ENCODE peak calls at places on chromosomes 7 and 10, in four cellular contexts. S is H9, T is IMR-90, M is H1. L is an unnamed sample.

GRCh38 chr10:44911951-44912350 is 814 bp downstream of the TMEM72 start:
- DNase-seq in S (no peak), M (no peak), T (no peak), L (no peak)

GRCh38 chr10:117499248-117500105 is 43.1 kb upstream of the EMX2 start:
- DNase-seq in S (no peak), T (no peak), M (no peak), L (no peak)

GRCh38 chr10:13268310-13268709 is 31.6 kb downstream of the PHYH start:
- DNase-seq in M (no peak), T (no peak), S (no peak), L (no peak)

GRCh38 chr7:47371317-47371716 is 210.6 kb downstream of the TNS3 start:
- DNase-seq in T (no peak), M (no peak), S (no peak), L (no peak)

GRCh38 chr10:52965938-52966401 is 193.4 kb upstream of the MBL2 start:
- DNase-seq in S (no peak), M (peak; percentile 53), T (no peak), L (peak; percentile 76)

GRCh38 chr7:99375070-99375807 is 709 bp downstream of the ARPC1B start:
- DNase-seq in T (peak; percentile 41), M (no peak), S (peak; percentile 69), L (peak; percentile 70)

GRCh38 chr10:53904506-53905241 is 896.4 kb downstream of the PCDH15 start:
- DNase-seq in M (no peak), S (no peak), T (no peak), L (no peak)

GRCh38 chr7:114273218-114273617 is 141.4 kb upstream of the FOXP2 start:
- DNase-seq in T (no peak), S (no peak), M (no peak), L (no peak)

GRCh38 chr10:96118604-96119450 is 11.3 kb upstream of the ZNF518A start:
- DNase-seq in M (no peak), S (no peak), T (no peak), L (no peak)

GRCh38 chr10:96124230-96125141 is 5.6 kb upstream of the ZNF518A start:
- DNase-seq in S (peak; percentile 78), M (peak; percentile 29), T (peak; percentile 36), L (peak; percentile 88)

GRCh38 chr10:96125142-96125515 is 5.0 kb upstream of the ZNF518A start:
- DNase-seq in M (no peak), S (no peak), T (peak; percentile 44), L (no peak)

GRCh38 chr10:96122824-96123223 is 7.3 kb upstream of the ZNF518A start:
- DNase-seq in S (no peak), M (no peak), T (no peak), L (no peak)
- H3K56ac ChIP-seq in S (no peak overlapping the region), M (no peak overlapping the region), T (no peak overlapping the region), L (no peak overlapping the region)

GRCh38 chr10:9709849-9710248 is 1307.8 kb upstream of the CELF2 start:
- DNase-seq in T (peak; percentile 31), S (no peak), M (no peak), L (no peak)
- H3K56ac ChIP-seq in T (no peak overlapping the region), S (no peak overlapping the region), M (no peak overlapping the region), L (no peak overlapping the region)

GRCh38 chr10:114441107-114441506 is 36.8 kb upstream of the AFAP1L2 start:
- DNase-seq in S (no peak), M (no peak), T (no peak), L (no peak)

GRCh38 chr10:114448897-114449296 is 44.6 kb upstream of the AFAP1L2 start:
- DNase-seq in T (no peak), S (no peak), M (no peak), L (no peak)

GRCh38 chr10:114442115-114442630 is 37.9 kb upstream of the AFAP1L2 start:
- DNase-seq in S (no peak), T (no peak), M (no peak), L (peak; percentile 94)

GRCh38 chr10:114445332-114445731 is 41.0 kb upstream of the AFAP1L2 start:
- DNase-seq in S (no peak), T (no peak), M (no peak), L (no peak)

DNA sequence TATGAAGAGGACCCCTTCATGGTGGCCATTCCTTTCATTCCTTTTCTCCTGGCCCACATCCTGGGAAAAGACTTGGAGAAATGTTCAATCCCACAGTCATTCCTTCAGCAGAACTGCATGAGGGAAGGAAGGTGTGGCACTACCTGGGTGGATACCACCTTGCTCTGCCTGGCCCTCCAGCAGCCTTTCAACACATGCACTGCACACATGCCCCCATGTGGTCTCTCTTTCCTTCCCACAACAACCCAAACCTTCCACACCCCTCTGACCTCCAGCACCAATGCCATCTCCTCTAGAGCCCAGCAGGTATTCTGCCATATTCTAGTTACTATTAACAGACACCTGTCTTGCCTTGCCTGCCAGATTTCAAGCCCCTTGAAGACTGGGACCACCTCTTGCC is 40.5 kb upstream of the AFAP1L2 start:
- DNase-seq in T (no peak), M (no peak), S (no peak), L (no peak)
- H3K56ac ChIP-seq in T (no peak overlapping the region), M (no peak overlapping the region), S (no peak overlapping the region), L (no peak overlapping the region)

DNA sequence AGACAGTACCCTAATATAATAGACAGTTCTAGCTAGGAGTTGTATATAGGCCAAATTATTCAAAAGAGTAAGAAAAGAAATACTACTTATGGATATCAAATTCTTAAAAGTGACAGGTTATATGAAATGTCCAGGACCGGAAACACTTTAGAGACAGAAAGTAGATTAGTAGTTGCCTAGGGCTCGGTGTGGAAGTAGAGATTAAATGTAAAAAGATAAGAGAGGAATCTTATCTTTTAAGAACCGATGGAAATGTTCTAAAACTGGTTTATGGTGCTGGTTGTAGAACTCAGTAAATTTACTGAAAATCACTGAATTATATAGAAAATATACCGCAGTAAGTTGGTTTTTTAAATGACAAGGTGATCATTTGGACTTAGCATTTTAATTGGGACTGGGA is 147.5 kb upstream of the ASAH2 start:
- DNase-seq in M (no peak), T (no peak), S (no peak), L (no peak)
- H3K56ac ChIP-seq in M (no peak overlapping the region), T (no peak overlapping the region), S (no peak overlapping the region), L (no peak overlapping the region)

L was measured in mesendoderm.